ENCODE peak calls at places on chromosome 1, in six cellular contexts. W is esophagus squamous epithelium, Q is HCT116, N is GM12878, G is spleen, T is A549. P is an unnamed sample.
A peak's percentile ranks its signal among the peaks of the same experiment; 100 is the strongest.

GRCh38 chr1:233368106-233368783 is 40.7 kb downstream of the MAP3K21 start:
- DNase-seq in W (no peak), Q (no peak), N (no peak), G (no peak), T (peak; percentile 34), P (no peak)

GRCh38 chr1:39524591-39525365 is 33.3 kb downstream of the BMP8A start:
- DNase-seq in W (no peak), Q (no peak), N (no peak), G (peak; percentile 71), T (no peak), P (no peak)

GRCh38 chr1:9655127-9655723 is 3.7 kb downstream of the PIK3CD start:
- DNase-seq in W (no peak), Q (no peak), N (no peak), G (no peak), T (no peak), P (no peak)

GRCh38 chr1:244224487-244225430 is 173.7 kb downstream of the ZBTB18 start:
- DNase-seq in W (no peak), Q (no peak), N (no peak), G (no peak), T (no peak), P (no peak)

GRCh38 chr1:119554188-119554587 is 47.2 kb downstream of the HSD3B1 start:
- DNase-seq in W (no peak), Q (no peak), N (no peak), G (no peak), T (no peak), P (peak; percentile 62)

GRCh38 chr1:186404454-186405051 is 28.9 kb downstream of the ODR4 start:
- DNase-seq in W (no peak), Q (no peak), N (no peak), G (no peak), T (peak; percentile 61), P (peak; percentile 71)

GRCh38 chr1:44375547-44375946 is 20.5 kb upstream of the ERI3 start:
- DNase-seq in W (no peak), Q (no peak), N (no peak), G (no peak), T (no peak), P (no peak)

GRCh38 chr1:8025061-8025670 is 943 bp downstream of the ERRFI1 start:
- DNase-seq in W (no peak), Q (no peak), N (no peak), G (no peak), T (no peak), P (peak; percentile 42)

GRCh38 chr1:117631361-117631760 is 25.5 kb downstream of the TENT5C start:
- DNase-seq in W (no peak), Q (no peak), N (no peak), G (peak; percentile 28), T (no peak), P (no peak)

GRCh38 chr1:53340660-53341520 is 13.0 kb upstream of the LRP8 start:
- DNase-seq in W (no peak), Q (no peak), N (no peak), G (no peak), T (no peak), P (no peak)

GRCh38 chr1:48493970-48494769 is 22.2 kb upstream of the SPATA6 start:
- DNase-seq in W (no peak), Q (no peak), N (no peak), G (no peak), T (no peak), P (no peak)

GRCh38 chr1:98035587-98035986 is 114.8 kb upstream of the DPYD start:
- DNase-seq in W (no peak), Q (no peak), N (no peak), G (no peak), T (peak; percentile 45), P (no peak)

GRCh38 chr1:109704173-109704572 is 7.9 kb upstream of the GSTM5 start:
- DNase-seq in W (no peak), Q (no peak), N (no peak), G (no peak), T (peak; percentile 12), P (no peak)

GRCh38 chr1:240987928-240988327 is 369.1 kb downstream of the RGS7 start:
- DNase-seq in W (no peak), Q (no peak), N (no peak), G (no peak), T (peak; percentile 10), P (no peak)

GRCh38 chr1:77430966-77431735 is 149.3 kb downstream of the AK5 start:
- DNase-seq in W (no peak), Q (no peak), N (no peak), G (no peak), T (no peak), P (no peak)

GRCh38 chr1:239348635-239349353 is 37.6 kb upstream of the CHRM3 start:
- DNase-seq in W (no peak), Q (no peak), N (no peak), G (no peak), T (no peak), P (no peak)

GRCh38 chr1:8702121-8702520 is 115.3 kb downstream of the RERE start:
- DNase-seq in W (no peak), Q (no peak), N (no peak), G (no peak), T (peak; percentile 58), P (peak; percentile 45)

GRCh38 chr1:56258395-56258794 is 321.0 kb downstream of the PLPP3 start:
- DNase-seq in W (no peak), Q (no peak), N (no peak), G (no peak), T (no peak), P (no peak)

GRCh38 chr1:169049258-169049936 is 57.1 kb upstream of the ATP1B1 start:
- DNase-seq in W (no peak), Q (no peak), N (no peak), G (no peak), T (no peak), P (no peak)

GRCh38 chr1:235937123-235937522 is 70.4 kb upstream of the LYST start:
- DNase-seq in W (no peak), Q (no peak), N (no peak), G (no peak), T (no peak), P (peak; percentile 51)

GRCh38 chr1:235941852-235942624 is 75.3 kb upstream of the LYST start:
- DNase-seq in W (no peak), Q (no peak), N (no peak), G (no peak), T (no peak), P (no peak)

GRCh38 chr1:235939488-235939775 is 72.7 kb upstream of the LYST start:
- DNase-seq in W (no peak), Q (no peak), N (no peak), G (no peak), T (no peak), P (no peak)

GRCh38 chr1:235940282-235940681 is 73.6 kb upstream of the LYST start:
- DNase-seq in W (no peak), Q (no peak), N (no peak), G (peak; percentile 84), T (no peak), P (no peak)

GRCh38 chr1:235938714-235939487 is 72.2 kb upstream of the LYST start:
- DNase-seq in W (no peak), Q (no peak), N (peak; percentile 43), G (no peak), T (no peak), P (no peak)
- TF ChIP-seq POLR2A in W (no peak), Q (no peak), N (no peak), G (no peak), T (no peak), P (no peak)

DNA sequence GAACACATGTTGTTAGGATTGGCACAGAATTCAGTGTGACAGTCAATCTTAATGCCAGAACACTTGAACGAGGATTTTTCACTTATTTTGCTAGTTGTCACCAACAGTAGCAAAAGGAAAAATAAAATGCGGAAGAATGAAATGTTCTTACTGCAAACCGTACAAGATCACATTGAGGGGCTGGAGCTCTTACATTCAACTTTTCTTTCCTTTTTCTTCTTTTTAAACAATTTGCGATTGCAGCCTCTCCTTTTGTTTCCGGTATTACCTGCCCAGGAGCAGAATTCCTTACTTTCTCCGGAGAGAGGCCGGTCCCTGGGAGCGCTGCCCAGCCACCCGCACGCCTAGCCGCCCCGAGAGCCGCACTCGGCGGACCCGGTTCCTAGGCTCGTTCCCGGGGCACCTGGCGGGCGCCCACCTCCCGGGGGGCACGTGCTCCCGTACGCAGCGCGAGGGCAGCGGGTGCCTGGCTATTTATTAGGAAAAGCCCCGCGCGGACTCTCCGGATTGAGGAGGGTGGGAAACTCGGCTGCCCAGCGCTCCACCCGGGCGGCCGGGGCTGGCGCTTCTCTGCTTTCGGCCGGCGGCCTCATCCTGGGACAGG is 1.2 kb upstream of the CAMTA1 start:
- DNase-seq in W (no peak), Q (no peak), N (no peak), G (no peak), T (no peak), P (peak; percentile 72)
- TF ChIP-seq POLR2A in W (peak; percentile 22), Q (no peak), N (peak; percentile 75), G (no peak), T (no peak), P (no peak)

DNA sequence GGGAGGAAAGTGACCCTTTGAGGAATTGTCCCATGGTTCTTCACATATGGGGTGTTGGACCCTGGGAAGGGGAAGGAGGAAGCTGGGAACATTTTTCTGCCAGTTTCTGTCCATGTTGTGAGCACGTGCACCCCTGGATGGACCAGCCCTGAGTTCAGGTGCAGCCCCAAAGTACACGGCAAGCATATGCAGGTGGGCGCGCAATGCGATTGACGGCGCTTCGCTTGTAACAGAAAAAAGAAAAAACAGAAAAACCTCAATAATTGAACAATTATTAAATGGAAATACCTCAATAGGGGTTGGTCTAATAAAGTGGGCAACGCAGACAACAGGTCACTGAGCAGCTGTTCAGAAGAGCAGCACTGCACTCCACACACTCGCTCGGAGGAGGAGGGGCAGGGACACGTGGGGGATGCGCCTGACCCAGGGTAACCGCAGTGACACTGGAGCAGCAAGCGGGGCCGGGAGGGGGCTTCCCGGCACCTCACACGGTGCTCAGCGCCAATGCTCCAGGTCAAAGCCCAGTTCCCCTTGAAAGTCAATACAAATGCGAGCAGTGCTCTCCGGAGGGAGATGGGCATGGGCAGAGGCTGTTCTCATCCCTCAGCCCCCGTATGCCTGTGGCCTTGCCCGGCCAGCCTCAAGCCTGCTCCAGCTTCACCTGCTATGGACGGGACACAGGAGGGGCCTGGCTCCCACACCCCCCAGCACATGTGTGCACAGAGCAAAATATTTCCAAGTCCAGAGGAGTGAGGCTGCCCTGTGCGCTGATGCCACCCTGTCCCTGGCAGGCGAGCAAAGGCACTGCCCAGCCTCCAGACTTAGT is 6.6 kb upstream of the ACTRT2 start:
- DNase-seq in W (no peak), Q (no peak), N (no peak), G (peak; percentile 37), T (no peak), P (no peak)
- TF ChIP-seq POLR2A in W (no peak), Q (no peak), N (no peak), G (no peak), T (no peak), P (no peak)

DNA sequence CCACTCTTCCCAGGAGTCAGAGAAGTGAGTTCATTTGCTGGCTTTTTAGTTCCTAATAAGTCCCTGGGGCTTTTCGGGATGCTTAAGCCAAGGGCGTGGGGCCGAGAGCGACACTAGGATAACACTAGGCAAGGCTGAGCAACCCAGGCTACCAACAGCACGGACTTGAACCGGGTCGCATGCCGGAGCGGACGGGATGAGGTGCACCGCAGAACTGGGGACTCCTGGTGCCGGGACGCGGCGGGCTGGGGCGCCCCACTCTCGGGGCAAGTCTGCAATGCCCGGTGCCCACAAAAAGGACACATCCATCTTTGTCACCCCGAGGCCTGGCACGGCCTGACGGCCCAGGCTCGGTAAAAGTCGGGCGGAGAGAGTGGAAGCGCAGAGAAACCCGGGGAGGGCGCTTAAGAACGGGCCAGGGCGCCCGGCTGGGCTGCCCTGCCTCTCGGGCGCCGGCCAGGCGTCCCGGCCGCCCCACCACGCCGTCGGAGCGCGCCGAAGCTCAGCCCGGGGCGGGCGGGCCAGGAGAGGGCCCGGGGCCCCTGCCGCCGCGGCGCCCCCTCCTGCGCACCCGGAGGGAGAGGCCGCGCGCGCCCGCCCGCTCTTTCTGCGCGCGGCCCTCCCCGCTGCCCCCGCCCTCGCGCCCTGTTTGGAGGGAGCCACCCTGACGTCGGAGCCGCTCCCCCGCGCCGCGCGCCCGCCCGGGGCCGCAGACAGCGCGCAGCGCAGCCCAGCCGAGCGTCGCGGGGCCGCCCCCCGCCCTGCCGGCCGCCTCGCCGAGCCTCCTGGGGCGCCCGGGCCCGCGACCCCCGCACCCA is at the start of gene NBL1:
- DNase-seq in W (no peak), Q (no peak), N (no peak), G (no peak), T (peak; percentile 43), P (peak; percentile 48)
- TF ChIP-seq POLR2A in W (no peak), Q (peak; percentile 10), N (no peak), G (no peak), T (no peak), P (peak; percentile 29)

P was measured in erythroblast.